ENCODE peak calls at places on chromosomes 3 and 15, in six cellular contexts. J is H1, H is HepG2, N is endothelial cell of umbilical vein, U is K562, A is GM12878. E is an unnamed sample.

GRCh38 chr3:164521139-164521538 is 557.2 kb downstream of the SI start:
- DNase-seq in J (no peak), H (no peak), U (no peak), N (no peak), A (no peak), E (no peak)

GRCh38 chr3:9231006-9231405 is 18.4 kb downstream of the SRGAP3 start:
- DNase-seq in U (no peak), N (no peak), A (no peak), J (no peak), H (no peak), E (no peak)

GRCh38 chr3:32220006-32220405 is 18.5 kb upstream of the CMTM8 start:
- DNase-seq in H (no peak), A (no peak), J (no peak), U (no peak), N (no peak), E (no peak)

GRCh38 chr3:188001052-188001567 is 152.8 kb upstream of the LPP start:
- DNase-seq in H (no peak), N (no peak), A (no peak), U (no peak), J (no peak), E (no peak)

GRCh38 chr15:50828610-50829206 is 63.2 kb upstream of the SPPL2A start:
- DNase-seq in A (no peak), N (no peak), U (peak; percentile 17), H (peak; percentile 70), J (no peak), E (peak; percentile 27)

GRCh38 chr3:51269466-51269865 is 115.6 kb upstream of the MANF start:
- DNase-seq in A (no peak), H (no peak), J (no peak), U (no peak), N (no peak), E (no peak)

GRCh38 chr3:187811580-187812250 is 66.4 kb upstream of the BCL6 start:
- DNase-seq in J (no peak), U (no peak), H (no peak), A (no peak), N (no peak), E (no peak)

GRCh38 chr3:143348486-143349327 is 229.1 kb downstream of the CHST2 start:
- DNase-seq in N (no peak), J (no peak), H (no peak), A (no peak), U (peak; percentile 75), E (no peak)

GRCh38 chr3:11624161-11624560 is 19.6 kb downstream of the VGLL4 start:
- DNase-seq in U (no peak), J (no peak), A (no peak), N (peak; percentile 42), H (no peak), E (no peak)

GRCh38 chr15:88664151-88664778 is 25.4 kb downstream of the ISG20 start:
- DNase-seq in N (peak; percentile 34), J (peak; percentile 47), H (no peak), U (no peak), A (no peak), E (no peak)

GRCh38 chr3:50164481-50164880 is 9.4 kb downstream of the SEMA3F start:
- DNase-seq in J (no peak), A (no peak), H (no peak), U (no peak), N (no peak), E (no peak)

GRCh38 chr3:16794251-16794650 is 90.5 kb upstream of the PLCL2 start:
- DNase-seq in U (no peak), N (no peak), A (no peak), J (no peak), H (no peak), E (no peak)

GRCh38 chr3:186901135-186901734 is 29.1 kb upstream of the ST6GAL1 start:
- DNase-seq in N (peak; percentile 56), H (no peak), J (no peak), A (no peak), U (no peak), E (peak; percentile 36)

GRCh38 chr3:1611824-1612223 is 486.8 kb upstream of the CNTN4 start:
- DNase-seq in H (no peak), A (no peak), U (no peak), J (no peak), N (no peak), E (no peak)

GRCh38 chr3:152469238-152470025 is 200.7 kb downstream of the MBNL1 start:
- DNase-seq in J (no peak), N (no peak), U (no peak), H (no peak), A (no peak), E (no peak)

GRCh38 chr15:92091155-92091734 is 237.7 kb downstream of the SLCO3A1 start:
- DNase-seq in N (peak; percentile 25), A (no peak), J (peak; percentile 94), H (peak; percentile 28), U (peak; percentile 46), E (peak; percentile 15)

GRCh38 chr15:80550910-80551265 is 144.2 kb upstream of the ABHD17C start:
- DNase-seq in H (no peak), A (no peak), N (peak; percentile 17), J (no peak), U (no peak), E (no peak)

GRCh38 chr3:16338999-16339398 is 74.0 kb downstream of the OXNAD1 start:
- DNase-seq in H (peak; percentile 16), N (peak; percentile 31), A (no peak), U (no peak), J (no peak), E (no peak)

GRCh38 chr3:186705882-186706780 is 11.0 kb upstream of the KNG1 start:
- DNase-seq in H (no peak), J (no peak), N (peak; percentile 0), A (peak; percentile 12), U (no peak), E (no peak)

GRCh38 chr15:33679065-33679464 is 289.2 kb upstream of the CHRM5 start:
- DNase-seq in N (no peak), J (no peak), U (no peak), A (no peak), H (no peak), E (no peak)

GRCh38 chr3:125168711-125169410 is 43.7 kb downstream of the SLC12A8 start:
- DNase-seq in U (no peak), A (no peak), H (no peak), N (no peak), J (no peak), E (no peak)

GRCh38 chr3:174937488-174937887 is 78.4 kb downstream of the NAALADL2 start:
- DNase-seq in H (no peak), J (no peak), A (no peak), N (no peak), U (no peak), E (no peak)

GRCh38 chr3:35296533-35296932 is 342.8 kb upstream of the ARPP21 start:
- DNase-seq in N (no peak), H (no peak), U (no peak), J (no peak), A (no peak), E (no peak)

GRCh38 chr3:76552653-76553052 is 487.2 kb upstream of the ROBO2 start:
- DNase-seq in N (no peak), H (no peak), U (no peak), J (no peak), A (no peak), E (no peak)

GRCh38 chr3:14601692-14602005 is 49.9 kb upstream of the CCDC174 start:
- DNase-seq in N (no peak), A (no peak), H (no peak), U (no peak), J (no peak), E (no peak)

GRCh38 chr3:14605070-14605469 is 46.5 kb upstream of the CCDC174 start:
- DNase-seq in A (no peak), H (no peak), J (no peak), U (no peak), N (peak; percentile 6), E (no peak)

GRCh38 chr3:14602006-14602803 is 49.4 kb upstream of the CCDC174 start:
- DNase-seq in U (peak; percentile 31), A (no peak), N (no peak), H (no peak), J (peak; percentile 67), E (no peak)

GRCh38 chr3:14600856-14601610 is 50.5 kb upstream of the CCDC174 start:
- DNase-seq in A (no peak), H (no peak), J (no peak), N (no peak), U (no peak), E (no peak)

GRCh38 chr3:14602804-14603644 is 48.5 kb upstream of the CCDC174 start:
- DNase-seq in J (no peak), H (no peak), A (no peak), U (no peak), N (no peak), E (no peak)
- TF ChIP-seq EZH2 in J (no peak), H (no peak), A (no peak), U (no peak), N (peak; percentile 45), E (no peak)

DNA sequence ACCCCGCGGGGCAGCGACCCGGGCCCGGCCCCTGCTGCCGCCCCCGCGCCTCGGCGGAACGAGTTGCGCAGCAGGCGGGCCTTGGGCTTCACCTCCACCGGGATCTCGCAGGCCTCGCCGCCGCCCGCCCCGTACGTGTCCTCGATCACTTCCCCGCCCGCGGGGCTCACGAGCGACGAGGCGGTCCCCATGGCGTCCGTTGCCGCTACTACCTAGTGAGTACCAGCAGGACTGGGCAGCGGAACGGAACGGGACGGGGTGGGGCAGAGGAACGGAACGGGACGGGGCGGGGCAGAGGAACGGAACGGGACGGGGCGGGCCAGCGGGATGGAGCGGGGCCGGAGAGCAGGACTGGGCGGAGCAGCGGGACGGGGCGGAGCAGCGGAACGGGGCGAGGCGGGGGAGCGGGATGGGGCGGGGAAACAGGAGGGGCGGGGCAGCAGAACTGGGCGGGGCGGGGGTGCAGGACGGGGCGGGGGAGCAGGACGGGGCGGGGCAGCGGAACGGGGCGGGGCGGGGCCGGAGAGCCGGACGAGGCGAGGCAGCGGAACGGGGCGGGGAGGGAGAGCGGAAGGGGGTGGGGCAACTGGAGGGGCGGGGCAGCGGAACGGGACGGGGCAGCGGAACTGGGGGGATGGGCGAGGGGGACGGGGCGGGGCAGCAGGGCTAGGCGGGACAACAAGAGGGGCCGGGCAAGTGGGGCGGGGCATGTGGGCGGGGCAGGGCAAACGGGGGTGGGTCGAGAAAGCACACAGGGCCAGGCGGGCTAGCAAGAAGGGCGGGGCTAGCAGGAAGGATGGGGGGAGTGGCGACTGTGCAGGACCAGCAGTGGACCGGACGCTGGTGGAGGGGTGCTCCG is at the start of gene NPHP3:
- DNase-seq in A (peak; percentile 67), U (peak; percentile 94), J (peak; percentile 90), H (peak; percentile 84), N (peak; percentile 93), E (peak; percentile 86)
- TF ChIP-seq POLR2A in A (peak; percentile 88), U (peak; percentile 36), J (no peak), H (peak; percentile 77), N (peak; percentile 92), E (peak; percentile 52)

DNA sequence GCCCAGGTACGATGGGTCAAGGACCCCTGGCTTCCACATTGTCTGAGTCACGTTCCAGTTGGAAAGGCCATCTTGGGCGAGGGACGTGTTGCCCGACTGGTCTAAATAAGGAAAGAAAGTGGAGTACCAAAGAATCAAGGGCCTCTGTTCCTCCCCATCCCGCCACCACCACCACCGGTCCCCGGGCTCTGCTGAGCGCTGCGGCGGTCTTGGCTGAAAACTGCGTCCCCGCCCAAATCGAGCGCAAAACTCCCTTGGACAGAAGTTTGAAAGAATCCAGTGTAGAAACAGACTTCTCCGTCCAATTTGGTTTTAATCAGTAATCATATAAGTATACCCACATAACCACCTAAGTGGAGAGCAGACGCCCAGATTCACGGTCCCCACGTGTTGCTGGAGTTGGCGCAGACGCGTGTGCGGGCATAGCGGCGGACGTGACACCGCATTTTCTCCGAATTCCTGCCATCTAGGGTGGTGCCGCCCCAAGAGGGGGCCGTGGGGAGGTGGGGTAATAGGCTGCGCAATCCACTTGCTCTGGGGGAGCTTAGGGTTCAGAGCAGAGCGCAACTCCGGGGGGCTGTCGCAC is 243.8 kb upstream of the TOPAZ1 start:
- DNase-seq in N (no peak), A (no peak), J (peak; percentile 67), U (no peak), H (no peak), E (no peak)
- TF ChIP-seq EZH2 in N (no peak), A (no peak), J (peak; percentile 89), U (no peak), H (no peak), E (no peak)

GRCh38 chr3:141498592-141499223 is 11.9 kb downstream of the RASA2 start:
- DNase-seq in H (no peak), U (no peak), N (no peak), A (peak; percentile 74), J (no peak), E (no peak)
- TF ChIP-seq POLR2A in H (no peak), U (no peak), N (no peak), A (no peak), J (no peak), E (no peak)